ENCODE peak calls at places on chromosome 16, in five cellular contexts. S is foreskin fibroblast, O is T-helper 22 cell, K is T-helper 1 cell, J is SW 1271. Z is an unnamed sample.

GRCh38 chr16:13305019-13305755 is 403.8 kb downstream of the SHISA9 start:
- DNase-seq in K (no peak), O (no peak), J (peak; percentile 1), S (peak; percentile 36), Z (no peak)

GRCh38 chr16:85994492-85995433 is 95.8 kb downstream of the IRF8 start:
- DNase-seq in S (no peak), K (no peak), J (no peak), O (no peak), Z (no peak)

GRCh38 chr16:123971-124370 is 14.5 kb downstream of the NPRL3 start:
- DNase-seq in J (no peak), S (no peak), O (no peak), K (no peak), Z (no peak)

GRCh38 chr16:29852654-29853053 is 10.4 kb downstream of the CDIPT start:
- DNase-seq in O (no peak), K (no peak), J (no peak), S (peak; percentile 88), Z (no peak)

GRCh38 chr16:78437352-78437968 is 338.0 kb downstream of the WWOX start:
- DNase-seq in J (peak; percentile 12), O (no peak), S (peak; percentile 4), K (no peak), Z (peak; percentile 5)

GRCh38 chr16:74813109-74813641 is 38.6 kb upstream of the FA2H start:
- DNase-seq in O (peak; percentile 23), K (peak; percentile 29), J (peak; percentile 49), S (peak; percentile 85), Z (peak; percentile 15)

GRCh38 chr16:24729967-24730815 is 740 bp downstream of the TNRC6A start:
- DNase-seq in J (no peak), K (no peak), O (peak; percentile 7), S (peak; percentile 55), Z (no peak)

GRCh38 chr16:30622455-30623032 is 12.4 kb upstream of the ZNF689 start:
- DNase-seq in O (no peak), J (no peak), S (no peak), K (no peak), Z (no peak)

GRCh38 chr16:935684-936083 is 35.1 kb downstream of the LMF1 start:
- DNase-seq in O (no peak), K (no peak), S (no peak), J (no peak), Z (no peak)

GRCh38 chr16:9976641-9977040 is 205.6 kb downstream of the GRIN2A start:
- DNase-seq in K (no peak), J (no peak), S (no peak), O (no peak), Z (no peak)

GRCh38 chr16:81488687-81489411 is 44.2 kb downstream of the CMIP start:
- DNase-seq in J (no peak), O (no peak), K (no peak), S (no peak), Z (no peak)

GRCh38 chr16:57622361-57623250 is 5.8 kb upstream of the ADGRG1 start:
- DNase-seq in S (no peak), J (no peak), O (no peak), K (no peak), Z (no peak)

GRCh38 chr16:86559802-86560305 is 4.8 kb upstream of the MTHFSD start:
- DNase-seq in J (no peak), O (no peak), K (no peak), S (no peak), Z (no peak)

GRCh38 chr16:81873843-81874752 is 95.0 kb downstream of the PLCG2 start:
- DNase-seq in K (no peak), J (peak; percentile 49), O (no peak), S (peak; percentile 73), Z (no peak)

GRCh38 chr16:11755022-11755760 is 12.5 kb upstream of the TXNDC11 start:
- DNase-seq in S (no peak), J (no peak), K (no peak), O (no peak), Z (no peak)

GRCh38 chr16:84732674-84733352 is 33.0 kb downstream of the USP10 start:
- DNase-seq in S (no peak), K (no peak), J (no peak), O (no peak), Z (no peak)

GRCh38 chr16:49442805-49443204 is 69.2 kb downstream of the C16orf78 start:
- DNase-seq in O (no peak), K (no peak), S (no peak), J (no peak), Z (no peak)

GRCh38 chr16:30569746-30570325 is 1.7 kb downstream of the ZNF688 start:
- DNase-seq in K (no peak), O (no peak), S (no peak), J (no peak), Z (no peak)

GRCh38 chr16:14676633-14677032 is 17.5 kb downstream of the PLA2G10 start:
- DNase-seq in S (no peak), O (no peak), J (no peak), K (no peak), Z (no peak)

GRCh38 chr16:4376126-4376819 is 4.6 kb downstream of the VASN start:
- DNase-seq in S (peak; percentile 96), O (no peak), K (no peak), J (no peak), Z (no peak)